ENCODE peak calls at places on chromosomes 6 and 20, in six cellular contexts. S is IMR-90, Q is prostate gland, I is NB4, N is uterus, F is ovary. W is an unnamed sample.

GRCh38 chr6:160015778-160016684 is 47.1 kb downstream of the IGF2R start:
- DNase-seq in N (no peak), S (no peak), Q (no peak), F (no peak), I (no peak), W (no peak)

GRCh38 chr6:183668-184067 is 108.6 kb upstream of the DUSP22 start:
- DNase-seq in Q (no peak), I (no peak), S (no peak), F (no peak), N (no peak), W (no peak)

GRCh38 chr20:5551621-5552020 is 198.6 kb upstream of the SHLD1 start:
- DNase-seq in F (no peak), I (no peak), Q (no peak), S (no peak), N (no peak), W (no peak)

GRCh38 chr6:155274533-155274932 is 10.7 kb downstream of the CLDN20 start:
- DNase-seq in S (peak), Q (no peak), I (no peak), N (no peak), F (no peak), W (no peak)

GRCh38 chr6:26329763-26330511 is 35.1 kb upstream of the BTN3A2 start:
- DNase-seq in Q (no peak), S (peak), F (no peak), N (no peak), I (peak), W (no peak)

GRCh38 chr6:169956580-169956979 is 205.2 kb downstream of the ERMARD start:
- DNase-seq in I (no peak), S (no peak), Q (no peak), N (no peak), F (no peak), W (no peak)

GRCh38 chr6:54598787-54599309 is 247.7 kb upstream of the FAM83B start:
- DNase-seq in N (no peak), Q (no peak), F (no peak), I (no peak), S (no peak), W (no peak)

GRCh38 chr20:3235661-3236324 is 3.2 kb downstream of the SLC4A11 start:
- DNase-seq in F (no peak), N (no peak), Q (no peak), I (peak), S (peak), W (peak)

GRCh38 chr6:81561071-81561564 is 191.4 kb downstream of the TENT5A start:
- DNase-seq in I (no peak), F (no peak), S (peak), N (no peak), Q (no peak), W (no peak)

GRCh38 chr6:62298745-62299392 is 12.8 kb upstream of the KHDRBS2 start:
- DNase-seq in Q (no peak), S (no peak), N (no peak), F (no peak), I (peak), W (no peak)

GRCh38 chr6:73854998-73855718 is 159.2 kb downstream of the CD109 start:
- DNase-seq in N (peak), S (peak), I (peak), F (no peak), Q (peak), W (no peak)

GRCh38 chr6:155586036-155586557 is 130.5 kb upstream of the NOX3 start:
- DNase-seq in I (no peak), F (no peak), Q (no peak), S (no peak), N (no peak), W (no peak)

GRCh38 chr6:11534561-11534960 is 3.0 kb upstream of the TMEM170B start:
- DNase-seq in N (no peak), S (no peak), F (no peak), Q (no peak), I (no peak), W (no peak)

GRCh38 chr20:48015943-48016723 is 230.9 kb upstream of the SULF2 start:
- DNase-seq in F (peak), S (peak), Q (no peak), N (no peak), I (no peak), W (no peak)

GRCh38 chr6:99415446-99415845 is 9.7 kb downstream of the PNISR start:
- DNase-seq in S (peak), Q (no peak), I (no peak), N (no peak), F (no peak), W (no peak)

GRCh38 chr20:58107533-58107932 is 120.9 kb downstream of the ANKRD60 start:
- DNase-seq in F (no peak), I (no peak), N (no peak), Q (no peak), S (no peak), W (no peak)

GRCh38 chr6:57024775-57025174 is 21.7 kb upstream of the KIAA1586 start:
- DNase-seq in Q (no peak), I (no peak), F (no peak), S (no peak), N (no peak), W (no peak)

GRCh38 chr6:26196846-26197683 is 109.8 kb downstream of the HFE start:
- DNase-seq in I (peak), N (peak), S (peak), F (peak), Q (peak), W (peak)

GRCh38 chr6:88538130-88538706 is 372.1 kb upstream of the CNR1 start:
- DNase-seq in F (no peak), Q (no peak), N (no peak), S (no peak), I (peak), W (no peak)

GRCh38 chr6:166413491-166413951 is 30.8 kb upstream of the MPC1 start:
- DNase-seq in F (no peak), N (no peak), Q (no peak), I (no peak), S (no peak), W (no peak)

GRCh38 chr6:49987749-49988148 is 18.3 kb upstream of the DEFB113 start:
- DNase-seq in F (no peak), S (no peak), N (no peak), I (no peak), Q (no peak), W (no peak)

GRCh38 chr6:39347906-39348585 is 25.5 kb upstream of the KCNK16 start:
- DNase-seq in S (peak), Q (peak), N (peak), I (peak), F (peak), W (peak)

GRCh38 chr6:160101262-160102205 is 20.1 kb upstream of the SLC22A1 start:
- DNase-seq in F (no peak), S (no peak), Q (no peak), I (no peak), N (no peak), W (no peak)

GRCh38 chr20:58708246-58708931 is 15.8 kb downstream of the NPEPL1 start:
- DNase-seq in N (no peak), Q (peak), S (no peak), F (peak), I (peak), W (no peak)

GRCh38 chr20:13468166-13468565 is 170.6 kb downstream of the TASP1 start:
- DNase-seq in F (no peak), S (no peak), Q (no peak), I (no peak), N (no peak), W (no peak)

GRCh38 chr6:16623733-16624132 is 137.5 kb downstream of the ATXN1 start:
- DNase-seq in F (no peak), Q (no peak), N (no peak), I (no peak), S (no peak), W (no peak)

GRCh38 chr6:138264372-138264880 is 46.1 kb upstream of the PBOV1 start:
- DNase-seq in F (no peak), I (no peak), Q (no peak), S (no peak), N (no peak), W (no peak)

GRCh38 chr20:24148372-24148771 is 159.8 kb upstream of the GGTLC1 start:
- DNase-seq in Q (no peak), F (no peak), S (no peak), I (peak), N (no peak), W (no peak)

GRCh38 chr20:33862709-33863403 is 51.7 kb downstream of the CHMP4B start:
- DNase-seq in F (peak), Q (peak), S (peak), N (peak), I (peak), W (peak)

GRCh38 chr6:168258795-168259194 is 60.8 kb downstream of the DACT2 start:
- DNase-seq in I (no peak), S (no peak), F (no peak), N (no peak), Q (no peak), W (no peak)

GRCh38 chr6:36694616-36695015 is 3.0 kb upstream of the RAB44 start:
- DNase-seq in I (no peak), Q (no peak), F (no peak), N (no peak), S (no peak), W (no peak)

GRCh38 chr6:127397729-127398609 is 54.6 kb upstream of the ECHDC1 start:
- DNase-seq in N (no peak), Q (no peak), S (no peak), F (no peak), I (peak), W (no peak)

GRCh38 chr6:61977116-61977515 is 308.9 kb downstream of the KHDRBS2 start:
- DNase-seq in S (no peak), Q (no peak), I (no peak), F (no peak), N (no peak), W (no peak)

GRCh38 chr6:168198302-168199180 is 119.5 kb upstream of the FRMD1 start:
- DNase-seq in Q (no peak), F (no peak), S (no peak), I (no peak), N (no peak), W (no peak)

GRCh38 chr20:53679597-53680309 is 86.1 kb upstream of the ZNF217 start:
- DNase-seq in I (no peak), N (no peak), F (no peak), S (no peak), Q (no peak), W (no peak)

GRCh38 chr6:9507136-9507895 is 907.6 kb downstream of the TFAP2A start:
- DNase-seq in I (no peak), Q (no peak), N (no peak), S (no peak), F (no peak), W (no peak)

DNA sequence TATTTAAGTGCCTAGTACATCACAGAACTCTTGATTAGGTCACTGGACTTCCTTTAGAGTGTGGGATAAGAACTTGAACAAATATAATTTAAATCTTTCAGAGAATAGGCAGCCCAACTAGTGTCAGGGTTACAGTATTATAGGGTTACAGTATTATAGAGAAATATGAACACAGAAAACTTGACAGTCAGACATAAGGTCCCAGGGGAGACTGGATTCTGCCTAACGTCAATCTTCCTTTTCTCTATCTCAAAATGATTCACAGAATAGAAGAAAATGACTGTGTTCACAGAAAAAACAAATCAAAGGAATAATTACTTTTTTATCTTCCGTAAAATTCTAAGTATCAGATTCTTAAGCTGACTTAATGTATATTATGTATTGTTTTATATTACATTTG is 623.8 kb downstream of the HTR1B start:
- DNase-seq in Q (no peak), I (no peak), F (no peak), N (no peak), S (no peak), W (no peak)
- TF ChIP-seq POLR2A in Q (no peak), I (no peak), F (no peak), N (no peak), S (no peak), W (no peak)

GRCh38 chr6:18451756-18452155 is 64.6 kb downstream of the RNF144B start:
- DNase-seq in Q (no peak), F (no peak), S (no peak), N (no peak), I (no peak), W (no peak)

GRCh38 chr6:18446771-18447170 is 59.6 kb downstream of the RNF144B start:
- DNase-seq in F (no peak), Q (no peak), I (no peak), S (no peak), N (no peak), W (no peak)

GRCh38 chr6:18444176-18444575 is 57.0 kb downstream of the RNF144B start:
- DNase-seq in S (peak), Q (no peak), I (no peak), N (no peak), F (no peak), W (no peak)

DNA sequence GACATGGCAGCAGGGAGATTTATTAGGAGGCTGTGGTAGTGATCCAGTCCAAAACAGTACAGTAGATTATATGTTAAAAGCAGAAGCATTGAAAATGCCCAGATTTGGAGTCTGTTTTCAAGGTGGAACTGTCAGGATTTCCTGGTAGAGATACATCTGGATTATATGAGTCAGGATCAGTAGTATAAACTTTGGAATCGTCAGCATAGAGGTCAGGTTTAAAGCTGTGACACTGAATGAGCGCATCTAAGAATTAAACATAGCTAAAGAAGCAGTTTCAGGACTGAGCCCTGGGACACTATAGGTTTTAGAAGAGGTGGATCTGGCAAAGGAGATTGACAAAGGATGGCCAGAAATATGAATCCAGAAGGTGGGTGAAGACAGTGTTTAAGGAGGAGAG is 60.4 kb downstream of the RNF144B start:
- DNase-seq in F (no peak), I (no peak), N (no peak), Q (no peak), S (peak), W (no peak)
- TF ChIP-seq POLR2A in F (no peak), I (no peak), N (no peak), Q (no peak), S (no peak), W (no peak)

GRCh38 chr6:14700202-14700601 is 545.7 kb upstream of the JARID2 start:
- DNase-seq in F (no peak), I (no peak), Q (no peak), N (no peak), S (no peak), W (no peak)
- TF ChIP-seq POLR2A in F (no peak), I (no peak), Q (no peak), N (no peak), S (no peak), W (no peak)

GRCh38 chr20:38073307-38074010 is 39.9 kb downstream of the RPRD1B start:
- DNase-seq in S (peak), N (peak), Q (peak), I (peak), F (peak), W (peak)
- TF ChIP-seq POLR2A in S (no peak), N (no peak), Q (no peak), I (no peak), F (no peak), W (no peak)

DNA sequence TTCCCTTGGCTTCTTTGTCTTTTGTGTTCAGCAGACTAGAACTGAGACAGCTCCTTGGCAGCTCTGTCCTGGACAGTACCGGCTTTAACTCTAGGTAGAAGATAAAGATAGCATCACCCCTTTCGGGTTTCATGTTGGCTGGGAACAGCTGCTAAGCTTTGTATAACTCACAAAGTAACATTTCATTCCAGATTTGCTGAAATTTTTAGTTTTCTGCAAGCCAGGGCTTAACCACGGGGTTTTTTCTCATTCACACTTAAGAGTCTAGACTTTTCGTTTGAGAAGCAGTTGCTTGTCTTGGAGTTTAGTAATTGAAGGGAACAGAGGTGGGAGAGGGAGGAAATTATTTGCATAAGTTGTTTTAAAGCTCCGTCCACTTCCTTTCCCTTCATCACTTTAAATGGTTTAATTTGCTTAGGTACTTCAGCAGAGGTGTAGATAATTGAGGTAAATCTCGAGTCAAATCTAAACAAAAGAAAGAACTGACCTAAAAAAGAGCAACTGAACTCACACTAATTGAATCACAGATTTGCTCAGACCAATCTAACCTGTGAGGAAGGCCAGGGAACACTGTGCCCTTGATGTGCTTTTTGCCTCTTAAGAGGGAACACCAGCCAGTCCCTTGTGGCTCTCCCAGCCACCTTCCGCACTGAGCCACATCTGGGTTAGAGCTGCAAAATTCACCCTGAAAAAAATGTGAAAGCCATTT is 48.3 kb downstream of the RREB1 start:
- DNase-seq in S (no peak), Q (no peak), I (no peak), F (no peak), N (no peak), W (no peak)
- TF ChIP-seq POLR2A in S (no peak), Q (no peak), I (no peak), F (no peak), N (no peak), W (no peak)

DNA sequence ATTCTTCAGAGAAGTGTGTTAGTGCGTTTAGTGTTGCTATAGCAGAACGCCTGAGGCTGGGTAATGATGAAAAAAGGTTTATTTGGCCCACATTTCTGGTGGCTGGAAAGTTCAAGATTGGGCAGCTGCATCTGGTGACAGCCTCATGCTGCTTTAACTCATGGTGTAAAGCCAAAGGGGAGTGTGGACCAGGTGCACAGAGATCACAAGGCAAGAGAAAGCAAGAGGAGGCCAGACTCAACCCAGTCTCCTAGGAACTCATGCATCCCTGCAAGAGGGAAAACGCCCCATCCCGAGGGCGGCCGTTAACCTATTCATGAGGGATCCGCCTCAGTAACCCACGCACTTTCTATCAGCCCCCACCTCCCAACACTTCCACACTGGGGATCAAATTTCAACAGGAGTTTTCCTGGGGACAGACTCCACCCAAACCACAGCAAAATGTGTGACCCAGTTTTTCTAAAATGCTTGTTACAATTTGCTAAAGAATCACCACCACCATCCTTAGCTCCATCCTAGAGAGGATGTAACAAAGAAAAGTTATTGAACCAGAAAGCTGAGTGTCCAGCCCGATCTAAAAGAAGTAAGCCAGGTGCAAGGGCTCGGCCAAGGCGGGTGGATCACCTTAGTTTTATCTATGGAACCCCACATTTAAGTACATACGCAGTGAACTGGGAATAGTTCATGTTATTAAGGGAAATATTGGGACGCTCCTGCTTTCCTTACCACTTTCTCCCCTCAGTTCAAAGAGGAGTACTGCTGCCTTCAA is 164.8 kb downstream of the QKI start:
- DNase-seq in F (no peak), Q (no peak), S (no peak), I (no peak), N (no peak), W (no peak)
- TF ChIP-seq POLR2A in F (no peak), Q (no peak), S (no peak), I (no peak), N (no peak), W (no peak)

GRCh38 chr6:30556964-30557682 is at the start of gene PRR3:
- DNase-seq in Q (peak), F (peak), S (peak), N (peak), I (peak), W (peak)
- TF ChIP-seq POLR2A in Q (no peak), F (peak), S (peak), N (no peak), I (peak), W (peak)

W was measured in H54.